ENCODE peak calls at places on chromosome 3, in five cellular contexts. R, E, C, V and X are unnamed samples.
A peak's percentile ranks its signal among the peaks of the same experiment; 100 is the strongest.

GRCh38 chr3:12138044-12138443 is 20.7 kb downstream of the TIMP4 start:
- DNase-seq in R (peak; percentile 30), E (peak; percentile 18), C (peak; percentile 44), V (no peak), X (peak; percentile 33)

GRCh38 chr3:177597325-177598109 is 400.2 kb upstream of the TBL1XR1 start:
- DNase-seq in R (peak; percentile 63), E (no peak), C (no peak), V (no peak), X (no peak)

GRCh38 chr3:32457971-32458471 is 44.6 kb downstream of the CMTM6 start:
- DNase-seq in R (no peak), E (no peak), C (no peak), V (peak; percentile 42), X (no peak)

GRCh38 chr3:100590114-100590839 is 19.1 kb upstream of the ADGRG7 start:
- DNase-seq in R (peak; percentile 75), E (peak; percentile 75), C (peak; percentile 43), V (peak; percentile 67), X (peak; percentile 36)

GRCh38 chr3:24496529-24497482 is 2.2 kb upstream of the THRB start:
- DNase-seq in R (peak; percentile 79), E (peak; percentile 35), C (peak; percentile 84), V (peak; percentile 73), X (peak; percentile 91)

GRCh38 chr3:177713921-177714900 is 516.9 kb upstream of the TBL1XR1 start:
- DNase-seq in R (peak; percentile 15), E (no peak), C (no peak), V (no peak), X (no peak)

GRCh38 chr3:128195802-128196201 is 42.5 kb downstream of the EEFSEC start:
- DNase-seq in R (no peak), E (no peak), C (no peak), V (no peak), X (no peak)

GRCh38 chr3:151903501-151903991 is 30.1 kb downstream of the SUCNR1 start:
- DNase-seq in R (peak; percentile 97), E (no peak), C (no peak), V (no peak), X (no peak)

GRCh38 chr3:172125963-172126403 is 86.6 kb downstream of the FNDC3B start:
- DNase-seq in R (peak; percentile 94), E (no peak), C (no peak), V (no peak), X (peak; percentile 65)

GRCh38 chr3:192331749-192332385 is 395.5 kb downstream of the FGF12 start:
- DNase-seq in R (no peak), E (no peak), C (no peak), V (no peak), X (no peak)

GRCh38 chr3:98954806-98955205 is 53.3 kb upstream of the DCBLD2 start:
- DNase-seq in R (no peak), E (no peak), C (no peak), V (no peak), X (no peak)

GRCh38 chr3:46098319-46098761 is 71.1 kb upstream of the XCR1 start:
- DNase-seq in R (peak; percentile 86), E (no peak), C (no peak), V (no peak), X (no peak)

GRCh38 chr3:122458992-122459391 is 43.1 kb upstream of the WDR5B start:
- DNase-seq in R (peak; percentile 59), E (no peak), C (no peak), V (no peak), X (no peak)

GRCh38 chr3:66822059-66823009 is 175.8 kb upstream of the KBTBD8 start:
- DNase-seq in R (peak; percentile 62), E (peak; percentile 69), C (peak; percentile 85), V (peak; percentile 91), X (peak; percentile 85)

GRCh38 chr3:78507196-78507984 is 1260.4 kb downstream of the ROBO1 start:
- DNase-seq in R (peak; percentile 14), E (no peak), C (no peak), V (no peak), X (peak; percentile 11)

GRCh38 chr3:83403927-83404326 is 1554.9 kb upstream of the CADM2 start:
- DNase-seq in R (no peak), E (no peak), C (no peak), V (no peak), X (no peak)

GRCh38 chr3:159817571-159817970 is 171.1 kb upstream of the IL12A start:
- DNase-seq in R (no peak), E (no peak), C (no peak), V (no peak), X (peak; percentile 80)
- H3K79me1 ChIP-seq in R (peaks cover 35% of the 10 kb centered on the region), E (no peaks in the 10 kb centered on the region), C (no peaks in the 10 kb centered on the region), V (no peaks in the 10 kb centered on the region), X (peaks cover 32% of the 10 kb centered on the region)

GRCh38 chr3:57815034-57815433 is 58.9 kb downstream of the SLMAP start:
- DNase-seq in R (no peak), E (no peak), C (no peak), V (no peak), X (no peak)
- H2BK12ac ChIP-seq in R (no peak overlapping the region), E (no peak overlapping the region), C (no peak overlapping the region), V (no peak overlapping the region), X (no peak overlapping the region)

GRCh38 chr3:37052860-37053259 is 59.5 kb downstream of the MLH1 start:
- DNase-seq in R (no peak), E (no peak), C (no peak), V (no peak), X (no peak)
- H3K27ac ChIP-seq in R (no peak overlapping the region), E (no peak overlapping the region), C (no peak overlapping the region), V (no peak overlapping the region), X (no peak overlapping the region)

GRCh38 chr3:120425877-120426276 is 24.9 kb downstream of the FSTL1 start:
- DNase-seq in R (peak; percentile 48), E (no peak), C (no peak), V (no peak), X (no peak)

GRCh38 chr3:120423432-120423831 is 27.4 kb downstream of the FSTL1 start:
- DNase-seq in R (no peak), E (no peak), C (no peak), V (no peak), X (no peak)

GRCh38 chr3:120427201-120427600 is 23.6 kb downstream of the FSTL1 start:
- DNase-seq in R (no peak), E (no peak), C (no peak), V (no peak), X (no peak)

GRCh38 chr3:120424506-120424905 is 26.3 kb downstream of the FSTL1 start:
- DNase-seq in R (no peak), E (no peak), C (no peak), V (no peak), X (no peak)

DNA sequence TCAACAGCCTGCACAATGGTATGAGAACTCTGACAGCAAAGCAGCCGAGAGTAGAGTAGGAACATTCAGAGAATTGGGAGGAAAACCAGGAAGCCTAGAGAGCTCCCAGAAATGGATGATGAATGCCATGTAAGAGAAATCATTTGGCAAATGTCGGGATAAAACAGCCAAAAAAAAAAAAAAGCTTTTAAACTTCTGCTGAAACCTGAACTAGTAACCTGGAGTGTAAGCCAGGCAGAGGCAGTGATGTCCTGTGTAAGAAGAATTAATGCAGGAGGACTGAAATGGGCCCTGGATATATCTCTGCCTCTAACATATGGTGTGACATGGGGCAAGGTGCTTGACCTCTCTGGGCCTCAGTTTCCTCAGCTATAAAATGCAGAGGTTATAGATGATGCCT is 25.6 kb downstream of the FSTL1 start:
- DNase-seq in R (no peak), E (no peak), C (no peak), V (no peak), X (no peak)
- H3K79me1 ChIP-seq in R (peaks cover 29% of the 10 kb centered on the region), E (peaks cover 2% of the 10 kb centered on the region), C (no peaks in the 10 kb centered on the region), V (no peaks in the 10 kb centered on the region), X (peaks cover 2% of the 10 kb centered on the region)

GRCh38 chr3:150722267-150722666 is 18.5 kb upstream of the ERICH6 start:
- DNase-seq in R (no peak), E (no peak), C (no peak), V (no peak), X (no peak)
- H2BK12ac ChIP-seq in R (no peak overlapping the region), E (no peak overlapping the region), C (no peak overlapping the region), V (no peak overlapping the region), X (no peak overlapping the region)